ENCODE peak calls at places on chromosomes 4 and X, in nine cellular contexts. Y is tibial nerve; P is naive thymus-derived CD4-positive, alpha-beta T cell; K is gastrocnemius medialis; O is psoas muscle; Z is GM23248; C is MM.1S; H is A549; D is CD8-positive, alpha-beta memory T cell. U is an unnamed sample.

GRCh38 chrX:99722094-99722493 is 688.0 kb downstream of the PCDH19 start:
- DNase-seq in Y (no peak), P (no peak), K (no peak), O (no peak), Z (no peak), C (no peak), H (no peak), D (no peak), U (no peak)

GRCh38 chrX:25897758-25898157 is 240.4 kb upstream of the MAGEB18 start:
- DNase-seq in Y (no peak), P (no peak), K (no peak), O (no peak), Z (no peak), C (no peak), H (no peak), D (no peak), U (no peak)

GRCh38 chr4:142548491-142548890 is 297.6 kb downstream of the INPP4B start:
- DNase-seq in Y (no peak), P (no peak), K (no peak), O (no peak), Z (peak; percentile 34), C (no peak), H (no peak), D (no peak), U (no peak)

GRCh38 chr4:26719954-26720552 is 136.2 kb downstream of the TBC1D19 start:
- DNase-seq in Y (no peak), P (no peak), K (no peak), O (no peak), Z (peak; percentile 64), C (no peak), H (no peak), D (no peak), U (no peak)

GRCh38 chr4:84224522-84224921 is 274.6 kb downstream of the NKX6-1 start:
- DNase-seq in Y (no peak), P (no peak), K (no peak), O (no peak), Z (no peak), C (no peak), H (no peak), D (no peak), U (no peak)

GRCh38 chrX:17373337-17373736 is 1.7 kb upstream of the NHS start:
- DNase-seq in Y (no peak), P (no peak), K (no peak), O (no peak), Z (no peak), C (no peak), H (no peak), D (no peak), U (no peak)

GRCh38 chrX:14913241-14913640 is 40.0 kb downstream of the MOSPD2 start:
- DNase-seq in Y (no peak), P (no peak), K (no peak), O (no peak), Z (peak; percentile 36), C (no peak), H (no peak), D (no peak), U (no peak)

GRCh38 chrX:1658083-1658463 is 43.2 kb downstream of the ASMT start:
- DNase-seq in Y (no peak), P (no peak), K (no peak), O (no peak), Z (no peak), C (no peak), H (no peak), D (peak; percentile 13), U (no peak)

GRCh38 chr4:1512081-1512737 is 106.0 kb upstream of the NKX1-1 start:
- DNase-seq in Y (no peak), P (no peak), K (no peak), O (peak; percentile 48), Z (no peak), C (no peak), H (no peak), D (no peak), U (no peak)

GRCh38 chrX:33784548-33784947 is 347.6 kb downstream of the FAM47A start:
- DNase-seq in Y (no peak), P (no peak), K (no peak), O (no peak), Z (no peak), C (no peak), H (no peak), D (no peak), U (no peak)

GRCh38 chr4:33171873-33172550 is 2451.8 kb downstream of the PCDH7 start:
- DNase-seq in Y (no peak), P (no peak), K (no peak), O (no peak), Z (no peak), C (no peak), H (no peak), D (no peak), U (no peak)

GRCh38 chrX:101357166-101357795 is 8.7 kb upstream of the TIMM8A start:
- DNase-seq in Y (no peak), P (no peak), K (no peak), O (no peak), Z (peak; percentile 24), C (peak; percentile 33), H (no peak), D (no peak), U (no peak)

GRCh38 chrX:41110801-41111625 is 25.8 kb downstream of the USP9X start:
- DNase-seq in Y (no peak), P (no peak), K (no peak), O (no peak), Z (no peak), C (no peak), H (no peak), D (no peak), U (no peak)

GRCh38 chrX:113929004-113929403 is 654.9 kb upstream of the HTR2C start:
- DNase-seq in Y (no peak), P (no peak), K (no peak), O (no peak), Z (peak; percentile 32), C (peak; percentile 32), H (peak; percentile 3), D (no peak), U (no peak)

GRCh38 chr4:71338846-71339593 is at the start of gene SLC4A4:
- DNase-seq in Y (no peak), P (no peak), K (no peak), O (no peak), Z (peak; percentile 80), C (no peak), H (no peak), D (no peak), U (peak; percentile 24)

GRCh38 chr4:41217020-41217333 is 2.6 kb upstream of the APBB2 start:
- DNase-seq in Y (no peak), P (no peak), K (no peak), O (no peak), Z (no peak), C (no peak), H (no peak), D (no peak), U (no peak)
- H3K4me3 ChIP-seq in Y (peak overlapping the region; percentile 51), P (no peak overlapping the region), K (peak overlapping the region; percentile 81), O (peak overlapping the region; percentile 63), Z (peak overlapping the region; percentile 82), C (peak overlapping the region; percentile 75), H (peak overlapping the region; percentile 60), D (no peak overlapping the region), U (peak overlapping the region; percentile 69)

GRCh38 chr4:127685292-127685691 is 44.9 kb upstream of the SLC25A31 start:
- DNase-seq in Y (no peak), P (no peak), K (no peak), O (no peak), Z (peak; percentile 26), C (no peak), H (no peak), D (no peak), U (peak; percentile 7)
- H3K27ac ChIP-seq in Y (no peak overlapping the region), P (no peak overlapping the region), K (no peak overlapping the region), O (no peak overlapping the region), Z (no peak overlapping the region), C (no peak overlapping the region), H (no peak overlapping the region), D (no peak overlapping the region), U (no peak overlapping the region)

GRCh38 chr4:185738851-185739250 is 73.1 kb downstream of the SORBS2 start:
- DNase-seq in Y (no peak), P (no peak), K (no peak), O (no peak), Z (no peak), C (no peak), H (no peak), D (no peak), U (no peak)

GRCh38 chr4:185735887-185736286 is 76.1 kb downstream of the SORBS2 start:
- DNase-seq in Y (no peak), P (no peak), K (no peak), O (no peak), Z (no peak), C (no peak), H (no peak), D (no peak), U (no peak)

GRCh38 chr4:185737489-185738037 is 74.4 kb downstream of the SORBS2 start:
- DNase-seq in Y (no peak), P (no peak), K (no peak), O (no peak), Z (no peak), C (no peak), H (no peak), D (no peak), U (no peak)

GRCh38 chr4:185740471-185740873 is 71.5 kb downstream of the SORBS2 start:
- DNase-seq in Y (no peak), P (no peak), K (no peak), O (no peak), Z (no peak), C (no peak), H (no peak), D (no peak), U (no peak)

DNA sequence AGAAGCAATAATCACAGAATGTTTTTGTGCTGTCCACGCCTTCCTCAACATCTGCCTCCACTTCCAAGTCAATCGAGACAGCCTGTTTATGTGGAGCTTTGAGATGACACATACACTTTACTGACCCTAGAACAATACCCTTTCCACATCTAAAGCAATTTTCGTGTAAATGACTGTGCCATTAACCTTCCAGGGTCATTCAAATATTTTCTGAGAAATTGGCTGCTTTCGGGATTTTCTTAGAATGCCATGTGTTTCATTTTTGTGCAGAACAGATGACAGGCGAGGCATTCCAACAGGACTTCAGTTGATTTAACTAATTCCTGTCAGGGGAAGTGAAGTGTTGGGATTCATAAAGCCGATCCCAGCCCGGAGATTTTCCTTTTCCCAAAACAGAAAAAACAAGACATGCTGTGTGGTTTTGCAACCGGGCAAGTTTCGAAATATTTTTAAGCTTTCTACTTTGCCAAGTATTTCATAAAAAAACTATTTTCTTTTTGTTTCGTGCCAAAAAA is 73.9 kb downstream of the SORBS2 start:
- DNase-seq in Y (no peak), P (no peak), K (no peak), O (no peak), Z (peak; percentile 52), C (no peak), H (no peak), D (no peak), U (no peak)
- H3K4me3 ChIP-seq in Y (no peak overlapping the region), P (no peak overlapping the region), K (peak overlapping the region; percentile 28), O (peak overlapping the region; percentile 19), Z (peak overlapping the region; percentile 58), C (no peak overlapping the region), H (no peak overlapping the region), D (no peak overlapping the region), U (no peak overlapping the region)

DNA sequence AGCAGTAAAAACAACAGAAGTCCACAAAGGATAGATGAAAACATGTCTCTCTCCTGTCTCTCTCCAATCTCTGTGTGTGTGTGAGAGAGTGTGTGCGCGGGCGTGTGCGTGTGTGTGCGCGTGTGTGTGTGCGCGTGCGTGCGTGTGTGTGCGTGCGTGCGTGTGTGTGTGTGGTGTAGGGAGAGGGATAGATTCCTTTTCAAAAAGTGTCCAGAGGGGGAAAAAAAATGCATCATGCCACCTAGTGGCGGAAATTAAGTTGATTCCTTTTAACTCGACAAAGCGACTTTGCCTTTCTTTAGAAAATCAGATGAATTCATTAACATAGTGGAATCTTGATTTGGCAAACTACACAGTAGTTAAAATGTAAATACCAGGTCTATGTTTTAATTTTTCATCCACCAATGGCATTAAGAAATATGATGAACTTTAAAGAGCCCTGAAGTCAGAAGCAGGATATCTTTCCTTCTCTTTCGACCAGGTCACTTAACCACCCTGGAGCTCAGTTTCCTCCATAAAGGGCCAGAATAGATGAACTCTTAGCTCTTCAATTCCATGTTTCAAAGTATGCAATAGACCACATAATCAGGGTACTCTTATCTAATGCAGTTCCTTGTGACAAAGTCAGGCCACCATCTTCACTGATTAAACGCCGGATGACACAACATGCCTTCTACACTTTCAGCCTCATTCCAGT is 162.9 kb downstream of the FBXO8 start:
- DNase-seq in Y (peak; percentile 24), P (no peak), K (no peak), O (peak; percentile 56), Z (peak; percentile 78), C (peak; percentile 61), H (peak; percentile 19), D (no peak), U (peak; percentile 27)
- H3K27ac ChIP-seq in Y (peak overlapping the region; percentile 53), P (no peak overlapping the region), K (no peak overlapping the region), O (no peak overlapping the region), Z (peak overlapping the region; percentile 81), C (no peak overlapping the region), H (peak overlapping the region; percentile 45), D (no peak overlapping the region), U (no peak overlapping the region)